ENCODE peak calls at places on chromosomes 2 and 18, in nine cellular contexts. One of them, this sample, is unnamed.

GRCh38 chr2:8542381-8543064 is 139.3 kb upstream of the ID2 start:
- DNase-seq in Peyer's patch: peak; percentile 9
- DNase-seq in mesendoderm: no peak
- DNase-seq in OCI-LY7: no peak
- DNase-seq in CD4-positive, CD25-positive, alpha-beta regulatory T cell: no peak
- DNase-seq in mammary epithelial cell: no peak
- DNase-seq in neuronal stem cell: no peak
- DNase-seq in sigmoid colon: no peak
- DNase-seq in aorta: peak; percentile 27
- DNase-seq in this sample: no peak

GRCh38 chr18:7954229-7954628 is 387.1 kb downstream of the PTPRM start:
- DNase-seq in Peyer's patch: no peak
- DNase-seq in mesendoderm: no peak
- DNase-seq in OCI-LY7: no peak
- DNase-seq in CD4-positive, CD25-positive, alpha-beta regulatory T cell: no peak
- DNase-seq in mammary epithelial cell: no peak
- DNase-seq in neuronal stem cell: no peak
- DNase-seq in sigmoid colon: no peak
- DNase-seq in aorta: no peak
- DNase-seq in this sample: no peak

GRCh38 chr2:233711312-233712008 is 1.2 kb upstream of the UGT1A5 start:
- DNase-seq in Peyer's patch: peak; percentile 67
- DNase-seq in mesendoderm: peak; percentile 81
- DNase-seq in OCI-LY7: peak; percentile 71
- DNase-seq in CD4-positive, CD25-positive, alpha-beta regulatory T cell: peak; percentile 40
- DNase-seq in mammary epithelial cell: peak; percentile 60
- DNase-seq in neuronal stem cell: peak; percentile 69
- DNase-seq in sigmoid colon: peak; percentile 78
- DNase-seq in aorta: peak; percentile 90
- DNase-seq in this sample: peak; percentile 16

GRCh38 chr18:10234281-10234680 is 220.2 kb upstream of the APCDD1 start:
- DNase-seq in Peyer's patch: no peak
- DNase-seq in mesendoderm: no peak
- DNase-seq in OCI-LY7: no peak
- DNase-seq in CD4-positive, CD25-positive, alpha-beta regulatory T cell: no peak
- DNase-seq in mammary epithelial cell: peak; percentile 64
- DNase-seq in neuronal stem cell: no peak
- DNase-seq in sigmoid colon: no peak
- DNase-seq in aorta: no peak
- DNase-seq in this sample: no peak

GRCh38 chr2:1584691-1585485 is 159.4 kb downstream of the PXDN start:
- DNase-seq in Peyer's patch: no peak
- DNase-seq in mesendoderm: no peak
- DNase-seq in OCI-LY7: no peak
- DNase-seq in CD4-positive, CD25-positive, alpha-beta regulatory T cell: no peak
- DNase-seq in mammary epithelial cell: no peak
- DNase-seq in neuronal stem cell: no peak
- DNase-seq in sigmoid colon: no peak
- DNase-seq in aorta: peak; percentile 59
- DNase-seq in this sample: no peak

GRCh38 chr18:71442830-71443229 is 1101.3 kb downstream of the CBLN2 start:
- DNase-seq in Peyer's patch: no peak
- DNase-seq in mesendoderm: peak; percentile 10
- DNase-seq in OCI-LY7: no peak
- DNase-seq in CD4-positive, CD25-positive, alpha-beta regulatory T cell: no peak
- DNase-seq in mammary epithelial cell: no peak
- DNase-seq in neuronal stem cell: no peak
- DNase-seq in sigmoid colon: no peak
- DNase-seq in aorta: no peak
- DNase-seq in this sample: no peak

GRCh38 chr2:144950874-144951560 is 431.1 kb upstream of the ZEB2 start:
- DNase-seq in Peyer's patch: no peak
- DNase-seq in mesendoderm: peak; percentile 70
- DNase-seq in OCI-LY7: no peak
- DNase-seq in CD4-positive, CD25-positive, alpha-beta regulatory T cell: no peak
- DNase-seq in mammary epithelial cell: peak; percentile 95
- DNase-seq in neuronal stem cell: no peak
- DNase-seq in sigmoid colon: no peak
- DNase-seq in aorta: no peak
- DNase-seq in this sample: no peak

GRCh38 chr18:3492166-3492565 is 42.2 kb downstream of the TGIF1 start:
- DNase-seq in Peyer's patch: no peak
- DNase-seq in mesendoderm: no peak
- DNase-seq in OCI-LY7: no peak
- DNase-seq in CD4-positive, CD25-positive, alpha-beta regulatory T cell: no peak
- DNase-seq in mammary epithelial cell: no peak
- DNase-seq in neuronal stem cell: no peak
- DNase-seq in sigmoid colon: no peak
- DNase-seq in aorta: no peak
- DNase-seq in this sample: no peak

GRCh38 chr18:69230204-69230603 is 170.5 kb upstream of the DOK6 start:
- DNase-seq in Peyer's patch: no peak
- DNase-seq in mesendoderm: no peak
- DNase-seq in OCI-LY7: no peak
- DNase-seq in CD4-positive, CD25-positive, alpha-beta regulatory T cell: no peak
- DNase-seq in mammary epithelial cell: no peak
- DNase-seq in neuronal stem cell: no peak
- DNase-seq in sigmoid colon: no peak
- DNase-seq in aorta: no peak
- DNase-seq in this sample: no peak

DNA sequence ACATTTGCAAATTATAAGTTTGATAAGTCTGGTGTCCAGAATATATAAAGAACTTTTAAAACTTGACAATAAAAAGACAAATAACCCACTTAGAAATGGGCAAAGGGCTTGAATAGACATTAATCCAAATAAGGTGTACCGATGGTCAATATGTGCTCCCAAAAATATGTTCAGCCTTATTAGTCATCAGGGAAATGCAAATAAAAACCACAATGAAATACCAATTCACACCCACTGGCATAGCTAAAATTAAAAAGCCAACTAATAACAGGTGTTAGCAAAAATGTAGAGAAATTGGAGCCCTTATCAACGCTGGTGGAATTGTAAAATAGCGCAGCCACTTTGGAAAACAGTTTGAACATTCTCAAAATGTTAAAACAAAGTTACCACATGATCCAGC is 79.0 kb upstream of the SCG2 start:
- DNase-seq in Peyer's patch: no peak
- DNase-seq in mesendoderm: no peak
- DNase-seq in OCI-LY7: no peak
- DNase-seq in CD4-positive, CD25-positive, alpha-beta regulatory T cell: no peak
- DNase-seq in mammary epithelial cell: no peak
- DNase-seq in neuronal stem cell: no peak
- DNase-seq in sigmoid colon: no peak
- DNase-seq in aorta: no peak
- DNase-seq in this sample: no peak
- H3K4me1 ChIP-seq in Peyer's patch: no peaks in the 10 kb centered on the region
- H3K4me1 ChIP-seq in mesendoderm: no peaks in the 10 kb centered on the region
- H3K4me1 ChIP-seq in OCI-LY7: no peaks in the 10 kb centered on the region
- H3K4me1 ChIP-seq in CD4-positive, CD25-positive, alpha-beta regulatory T cell: no peaks in the 10 kb centered on the region
- H3K4me1 ChIP-seq in mammary epithelial cell: no peaks in the 10 kb centered on the region
- H3K4me1 ChIP-seq in neuronal stem cell: no peaks in the 10 kb centered on the region
- H3K4me1 ChIP-seq in sigmoid colon: no peaks in the 10 kb centered on the region
- H3K4me1 ChIP-seq in aorta: no peaks in the 10 kb centered on the region
- H3K4me1 ChIP-seq in this sample: no peaks in the 10 kb centered on the region

GRCh38 chr2:219210572-219211362 is 4.2 kb downstream of the ZFAND2B start:
- DNase-seq in Peyer's patch: no peak
- DNase-seq in mesendoderm: peak; percentile 33
- DNase-seq in OCI-LY7: no peak
- DNase-seq in CD4-positive, CD25-positive, alpha-beta regulatory T cell: no peak
- DNase-seq in mammary epithelial cell: no peak
- DNase-seq in neuronal stem cell: no peak
- DNase-seq in sigmoid colon: peak; percentile 60
- DNase-seq in aorta: no peak
- DNase-seq in this sample: no peak
- H3K27ac ChIP-seq in Peyer's patch: peak overlapping the region; percentile 32
- H3K27ac ChIP-seq in mesendoderm: no peak overlapping the region
- H3K27ac ChIP-seq in OCI-LY7: peak overlapping the region; percentile 13
- H3K27ac ChIP-seq in CD4-positive, CD25-positive, alpha-beta regulatory T cell: peak overlapping the region; percentile 67
- H3K27ac ChIP-seq in mammary epithelial cell: no peak overlapping the region
- H3K27ac ChIP-seq in neuronal stem cell: no peak overlapping the region
- H3K27ac ChIP-seq in sigmoid colon: no peak overlapping the region
- H3K27ac ChIP-seq in aorta: no peak overlapping the region
- H3K27ac ChIP-seq in this sample: peak overlapping the region; percentile 70

GRCh38 chr2:111534816-111535803 is 348.9 kb downstream of the ANAPC1 start:
- DNase-seq in Peyer's patch: peak; percentile 23
- DNase-seq in mesendoderm: no peak
- DNase-seq in OCI-LY7: no peak
- DNase-seq in CD4-positive, CD25-positive, alpha-beta regulatory T cell: peak; percentile 49
- DNase-seq in mammary epithelial cell: peak; percentile 14
- DNase-seq in neuronal stem cell: no peak
- DNase-seq in sigmoid colon: peak; percentile 65
- DNase-seq in aorta: no peak
- DNase-seq in this sample: no peak
- H3K4me3 ChIP-seq in Peyer's patch: no peak overlapping the region
- H3K4me3 ChIP-seq in mesendoderm: no peak overlapping the region
- H3K4me3 ChIP-seq in OCI-LY7: no peak overlapping the region
- H3K4me3 ChIP-seq in CD4-positive, CD25-positive, alpha-beta regulatory T cell: peak overlapping the region; percentile 67
- H3K4me3 ChIP-seq in mammary epithelial cell: no peak overlapping the region
- H3K4me3 ChIP-seq in neuronal stem cell: no peak overlapping the region
- H3K4me3 ChIP-seq in sigmoid colon: no peak overlapping the region
- H3K4me3 ChIP-seq in aorta: no peak overlapping the region
- H3K4me3 ChIP-seq in this sample: no peak overlapping the region

DNA sequence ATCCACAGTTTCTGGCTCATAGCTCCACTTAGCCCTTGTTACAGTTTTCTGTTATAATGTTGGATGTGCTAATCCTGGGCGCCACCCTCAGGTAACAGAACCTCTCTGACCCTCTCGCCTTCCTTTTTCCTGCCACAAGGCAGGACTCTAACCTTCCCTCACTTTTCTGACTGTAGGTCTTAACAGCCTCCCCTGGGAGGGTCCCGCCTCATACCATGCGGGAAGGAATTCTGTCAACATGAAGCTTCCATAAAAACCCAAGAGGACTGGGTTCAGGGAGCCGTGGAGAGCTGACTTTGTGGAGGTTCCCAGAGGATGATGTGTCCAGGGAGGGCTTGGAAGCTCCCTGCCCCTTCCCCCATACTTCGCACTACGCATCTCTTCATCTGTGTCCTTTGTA is 11.9 kb upstream of the RAB17 start:
- DNase-seq in Peyer's patch: no peak
- DNase-seq in mesendoderm: peak; percentile 61
- DNase-seq in OCI-LY7: no peak
- DNase-seq in CD4-positive, CD25-positive, alpha-beta regulatory T cell: no peak
- DNase-seq in mammary epithelial cell: no peak
- DNase-seq in neuronal stem cell: no peak
- DNase-seq in sigmoid colon: no peak
- DNase-seq in aorta: peak; percentile 17
- DNase-seq in this sample: no peak
- H3K4me1 ChIP-seq in Peyer's patch: peaks cover 5% of the 10 kb centered on the region
- H3K4me1 ChIP-seq in mesendoderm: peaks cover 18% of the 10 kb centered on the region
- H3K4me1 ChIP-seq in OCI-LY7: peaks cover 14% of the 10 kb centered on the region
- H3K4me1 ChIP-seq in CD4-positive, CD25-positive, alpha-beta regulatory T cell: peaks cover 17% of the 10 kb centered on the region
- H3K4me1 ChIP-seq in mammary epithelial cell: peaks cover 7% of the 10 kb centered on the region
- H3K4me1 ChIP-seq in neuronal stem cell: peaks cover 11% of the 10 kb centered on the region
- H3K4me1 ChIP-seq in sigmoid colon: peaks cover 19% of the 10 kb centered on the region
- H3K4me1 ChIP-seq in aorta: peaks cover 2% of the 10 kb centered on the region
- H3K4me1 ChIP-seq in this sample: peaks cover 23% of the 10 kb centered on the region

GRCh38 chr2:58130238-58130637 is 83.6 kb downstream of the VRK2 start:
- DNase-seq in Peyer's patch: no peak
- DNase-seq in mesendoderm: no peak
- DNase-seq in OCI-LY7: no peak
- DNase-seq in CD4-positive, CD25-positive, alpha-beta regulatory T cell: no peak
- DNase-seq in mammary epithelial cell: no peak
- DNase-seq in neuronal stem cell: no peak
- DNase-seq in sigmoid colon: no peak
- DNase-seq in aorta: no peak
- DNase-seq in this sample: no peak
- H3K27ac ChIP-seq in Peyer's patch: no peak overlapping the region
- H3K27ac ChIP-seq in mesendoderm: no peak overlapping the region
- H3K27ac ChIP-seq in OCI-LY7: no peak overlapping the region
- H3K27ac ChIP-seq in CD4-positive, CD25-positive, alpha-beta regulatory T cell: no peak overlapping the region
- H3K27ac ChIP-seq in mammary epithelial cell: no peak overlapping the region
- H3K27ac ChIP-seq in neuronal stem cell: no peak overlapping the region
- H3K27ac ChIP-seq in sigmoid colon: no peak overlapping the region
- H3K27ac ChIP-seq in aorta: no peak overlapping the region
- H3K27ac ChIP-seq in this sample: no peak overlapping the region

DNA sequence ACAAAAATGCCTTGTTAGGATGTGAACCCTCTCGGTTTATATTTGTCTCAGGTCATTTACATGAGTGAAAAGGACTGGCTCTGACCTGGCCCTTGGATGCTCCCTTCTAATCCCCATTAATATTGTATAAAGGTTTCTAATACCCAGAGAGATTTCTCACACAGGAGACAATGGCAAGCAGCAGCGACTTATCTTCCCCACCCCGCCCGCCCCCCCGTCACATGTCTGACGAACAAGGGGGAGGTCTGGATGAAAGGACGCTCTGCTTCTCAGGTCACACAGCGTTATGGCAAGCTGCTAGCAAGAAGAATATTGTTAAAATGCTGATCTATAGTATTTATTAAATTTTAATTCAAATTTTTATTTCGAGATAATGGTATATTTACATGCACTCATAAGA is 30.4 kb upstream of the E2F6 start:
- DNase-seq in Peyer's patch: no peak
- DNase-seq in mesendoderm: no peak
- DNase-seq in OCI-LY7: no peak
- DNase-seq in CD4-positive, CD25-positive, alpha-beta regulatory T cell: no peak
- DNase-seq in mammary epithelial cell: no peak
- DNase-seq in neuronal stem cell: no peak
- DNase-seq in sigmoid colon: no peak
- DNase-seq in aorta: no peak
- DNase-seq in this sample: no peak
- H3K4me3 ChIP-seq in Peyer's patch: no peak overlapping the region
- H3K4me3 ChIP-seq in mesendoderm: no peak overlapping the region
- H3K4me3 ChIP-seq in OCI-LY7: no peak overlapping the region
- H3K4me3 ChIP-seq in CD4-positive, CD25-positive, alpha-beta regulatory T cell: no peak overlapping the region
- H3K4me3 ChIP-seq in mammary epithelial cell: no peak overlapping the region
- H3K4me3 ChIP-seq in neuronal stem cell: no peak overlapping the region
- H3K4me3 ChIP-seq in sigmoid colon: no peak overlapping the region
- H3K4me3 ChIP-seq in aorta: no peak overlapping the region
- H3K4me3 ChIP-seq in this sample: no peak overlapping the region

DNA sequence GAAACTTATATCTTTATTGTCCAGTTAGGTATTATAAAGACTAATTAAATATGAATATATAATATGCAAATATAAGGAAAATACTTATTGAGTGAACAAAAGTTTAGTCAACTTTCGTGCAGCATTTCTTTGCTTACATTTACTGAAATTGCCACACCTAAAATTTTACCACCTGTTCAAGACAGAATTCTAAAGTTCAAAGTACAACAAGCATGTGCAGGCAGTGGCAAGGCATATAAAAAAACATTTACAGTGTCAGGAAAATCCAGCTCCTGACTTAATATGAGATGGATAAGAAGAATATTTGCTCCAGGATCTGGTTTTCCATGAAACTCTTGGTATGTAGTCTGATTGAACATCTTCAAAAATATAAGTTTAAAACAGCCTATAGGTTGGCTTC is 4.8 kb downstream of the ITPRID2 start:
- DNase-seq in Peyer's patch: no peak
- DNase-seq in mesendoderm: no peak
- DNase-seq in OCI-LY7: no peak
- DNase-seq in CD4-positive, CD25-positive, alpha-beta regulatory T cell: no peak
- DNase-seq in mammary epithelial cell: no peak
- DNase-seq in neuronal stem cell: no peak
- DNase-seq in sigmoid colon: no peak
- DNase-seq in aorta: no peak
- DNase-seq in this sample: no peak
- H3K4me1 ChIP-seq in Peyer's patch: peaks cover 46% of the 10 kb centered on the region
- H3K4me1 ChIP-seq in mesendoderm: no peaks in the 10 kb centered on the region
- H3K4me1 ChIP-seq in OCI-LY7: peaks cover 19% of the 10 kb centered on the region
- H3K4me1 ChIP-seq in CD4-positive, CD25-positive, alpha-beta regulatory T cell: peaks cover 15% of the 10 kb centered on the region
- H3K4me1 ChIP-seq in mammary epithelial cell: peaks cover 9% of the 10 kb centered on the region
- H3K4me1 ChIP-seq in neuronal stem cell: peaks cover 1% of the 10 kb centered on the region
- H3K4me1 ChIP-seq in sigmoid colon: peaks cover 45% of the 10 kb centered on the region
- H3K4me1 ChIP-seq in aorta: no peaks in the 10 kb centered on the region
- H3K4me1 ChIP-seq in this sample: peaks cover 24% of the 10 kb centered on the region

This sample was measured in naive thymus-derived CD4-positive, alpha-beta T cell.